ENCODE peak calls at places on chromosomes 6 and 20, in eight cellular contexts. One of them, this sample, is unnamed. For H3K4me1 and H3K27me3, the result is how much of the 10 kb centered on the place peaks cover.

GRCh38 chr20:9409981-9410380 is 104.4 kb upstream of the LAMP5 start:
- DNase-seq in fibroblast of lung: peak
- DNase-seq in mammary epithelial cell: peak
- DNase-seq in GM23248: peak
- DNase-seq in neuronal stem cell: no peak
- DNase-seq in MM.1S: no peak
- DNase-seq in SK-N-SH: no peak
- DNase-seq in PC-3: peak
- DNase-seq in this sample: no peak

GRCh38 chr6:20811112-20811746 is 277.0 kb downstream of the CDKAL1 start:
- DNase-seq in PC-3: peak
- DNase-seq in MM.1S: no peak
- DNase-seq in fibroblast of lung: peak
- DNase-seq in neuronal stem cell: peak
- DNase-seq in mammary epithelial cell: peak
- DNase-seq in GM23248: peak
- DNase-seq in SK-N-SH: no peak
- DNase-seq in this sample: peak

GRCh38 chr20:25061821-25062530 is 4.0 kb upstream of the ACSS1 start:
- DNase-seq in fibroblast of lung: no peak
- DNase-seq in PC-3: no peak
- DNase-seq in GM23248: no peak
- DNase-seq in mammary epithelial cell: no peak
- DNase-seq in SK-N-SH: no peak
- DNase-seq in neuronal stem cell: no peak
- DNase-seq in MM.1S: no peak
- DNase-seq in this sample: no peak

GRCh38 chr20:41011551-41012067 is 17.0 kb upstream of the TOP1 start:
- DNase-seq in neuronal stem cell: no peak
- DNase-seq in MM.1S: peak
- DNase-seq in fibroblast of lung: no peak
- DNase-seq in GM23248: no peak
- DNase-seq in SK-N-SH: no peak
- DNase-seq in mammary epithelial cell: no peak
- DNase-seq in PC-3: no peak
- DNase-seq in this sample: no peak

GRCh38 chr20:9038791-9039190 is 30.1 kb upstream of the PLCB4 start:
- DNase-seq in PC-3: no peak
- DNase-seq in GM23248: peak
- DNase-seq in fibroblast of lung: peak
- DNase-seq in mammary epithelial cell: no peak
- DNase-seq in neuronal stem cell: no peak
- DNase-seq in SK-N-SH: no peak
- DNase-seq in MM.1S: no peak
- DNase-seq in this sample: no peak

GRCh38 chr6:14252271-14252850 is 134.8 kb downstream of the CD83 start:
- DNase-seq in mammary epithelial cell: no peak
- DNase-seq in MM.1S: no peak
- DNase-seq in GM23248: no peak
- DNase-seq in PC-3: no peak
- DNase-seq in neuronal stem cell: no peak
- DNase-seq in SK-N-SH: no peak
- DNase-seq in fibroblast of lung: no peak
- DNase-seq in this sample: no peak

GRCh38 chr6:108113557-108114519 is 39.3 kb upstream of the OSTM1 start:
- DNase-seq in GM23248: peak
- DNase-seq in mammary epithelial cell: peak
- DNase-seq in PC-3: peak
- DNase-seq in SK-N-SH: peak
- DNase-seq in fibroblast of lung: peak
- DNase-seq in MM.1S: peak
- DNase-seq in neuronal stem cell: peak
- DNase-seq in this sample: peak

GRCh38 chr6:56524891-56525703 is 117.6 kb downstream of the DST start:
- DNase-seq in PC-3: peak
- DNase-seq in GM23248: peak
- DNase-seq in MM.1S: no peak
- DNase-seq in mammary epithelial cell: peak
- DNase-seq in neuronal stem cell: no peak
- DNase-seq in fibroblast of lung: peak
- DNase-seq in SK-N-SH: no peak
- DNase-seq in this sample: no peak

GRCh38 chr6:53658992-53659391 is 6.6 kb downstream of the KLHL31 start:
- DNase-seq in fibroblast of lung: no peak
- DNase-seq in GM23248: peak
- DNase-seq in neuronal stem cell: no peak
- DNase-seq in mammary epithelial cell: no peak
- DNase-seq in SK-N-SH: no peak
- DNase-seq in PC-3: peak
- DNase-seq in MM.1S: no peak
- DNase-seq in this sample: no peak

GRCh38 chr6:19802656-19803055 is 34.5 kb upstream of the ID4 start:
- DNase-seq in mammary epithelial cell: no peak
- DNase-seq in fibroblast of lung: no peak
- DNase-seq in neuronal stem cell: no peak
- DNase-seq in MM.1S: peak
- DNase-seq in PC-3: no peak
- DNase-seq in SK-N-SH: no peak
- DNase-seq in GM23248: no peak
- DNase-seq in this sample: no peak

GRCh38 chr6:139925894-139926641 is 551.6 kb upstream of the CITED2 start:
- DNase-seq in SK-N-SH: peak
- DNase-seq in MM.1S: no peak
- DNase-seq in mammary epithelial cell: no peak
- DNase-seq in PC-3: no peak
- DNase-seq in neuronal stem cell: no peak
- DNase-seq in fibroblast of lung: peak
- DNase-seq in GM23248: no peak
- DNase-seq in this sample: no peak

GRCh38 chr6:161111256-161111655 is 119.7 kb downstream of the MAP3K4 start:
- DNase-seq in mammary epithelial cell: no peak
- DNase-seq in PC-3: no peak
- DNase-seq in fibroblast of lung: no peak
- DNase-seq in SK-N-SH: no peak
- DNase-seq in MM.1S: no peak
- DNase-seq in GM23248: no peak
- DNase-seq in neuronal stem cell: no peak
- DNase-seq in this sample: no peak

GRCh38 chr20:16518068-16518783 is 55.0 kb downstream of the KIF16B start:
- DNase-seq in PC-3: peak
- DNase-seq in fibroblast of lung: peak
- DNase-seq in GM23248: peak
- DNase-seq in mammary epithelial cell: peak
- DNase-seq in neuronal stem cell: peak
- DNase-seq in SK-N-SH: peak
- DNase-seq in MM.1S: no peak
- DNase-seq in this sample: peak

GRCh38 chr20:43009497-43009896 is 180.2 kb downstream of the PTPRT start:
- DNase-seq in MM.1S: no peak
- DNase-seq in mammary epithelial cell: no peak
- DNase-seq in PC-3: no peak
- DNase-seq in fibroblast of lung: no peak
- DNase-seq in neuronal stem cell: no peak
- DNase-seq in SK-N-SH: no peak
- DNase-seq in GM23248: no peak
- DNase-seq in this sample: no peak

GRCh38 chr20:50415516-50416268 is 94.5 kb upstream of the PTPN1 start:
- DNase-seq in fibroblast of lung: peak
- DNase-seq in SK-N-SH: peak
- DNase-seq in GM23248: peak
- DNase-seq in PC-3: peak
- DNase-seq in neuronal stem cell: no peak
- DNase-seq in mammary epithelial cell: peak
- DNase-seq in MM.1S: no peak
- DNase-seq in this sample: peak

GRCh38 chr6:166684866-166685265 is 57.8 kb upstream of the RPS6KA2 start:
- DNase-seq in SK-N-SH: no peak
- DNase-seq in mammary epithelial cell: no peak
- DNase-seq in neuronal stem cell: no peak
- DNase-seq in PC-3: no peak
- DNase-seq in MM.1S: no peak
- DNase-seq in GM23248: no peak
- DNase-seq in fibroblast of lung: no peak
- DNase-seq in this sample: no peak

GRCh38 chr6:145457556-145457955 is 277.8 kb downstream of the EPM2A start:
- DNase-seq in neuronal stem cell: no peak
- DNase-seq in fibroblast of lung: no peak
- DNase-seq in SK-N-SH: no peak
- DNase-seq in MM.1S: no peak
- DNase-seq in mammary epithelial cell: no peak
- DNase-seq in PC-3: no peak
- DNase-seq in GM23248: no peak
- DNase-seq in this sample: no peak

GRCh38 chr6:113402541-113402940 is 454.6 kb upstream of the MARCKS start:
- DNase-seq in fibroblast of lung: no peak
- DNase-seq in MM.1S: no peak
- DNase-seq in mammary epithelial cell: no peak
- DNase-seq in neuronal stem cell: no peak
- DNase-seq in GM23248: no peak
- DNase-seq in SK-N-SH: no peak
- DNase-seq in PC-3: no peak
- DNase-seq in this sample: no peak

GRCh38 chr6:113405326-113406050 is 451.7 kb upstream of the MARCKS start:
- DNase-seq in SK-N-SH: no peak
- DNase-seq in GM23248: peak
- DNase-seq in PC-3: no peak
- DNase-seq in MM.1S: no peak
- DNase-seq in neuronal stem cell: no peak
- DNase-seq in mammary epithelial cell: no peak
- DNase-seq in fibroblast of lung: peak
- DNase-seq in this sample: no peak

GRCh38 chr6:113397229-113397628 is 459.9 kb upstream of the MARCKS start:
- DNase-seq in neuronal stem cell: no peak
- DNase-seq in SK-N-SH: no peak
- DNase-seq in mammary epithelial cell: no peak
- DNase-seq in fibroblast of lung: no peak
- DNase-seq in MM.1S: no peak
- DNase-seq in PC-3: no peak
- DNase-seq in GM23248: no peak
- DNase-seq in this sample: no peak

GRCh38 chr6:113403966-113404575 is 453.1 kb upstream of the MARCKS start:
- DNase-seq in mammary epithelial cell: no peak
- DNase-seq in SK-N-SH: no peak
- DNase-seq in PC-3: no peak
- DNase-seq in fibroblast of lung: peak
- DNase-seq in neuronal stem cell: no peak
- DNase-seq in MM.1S: no peak
- DNase-seq in GM23248: no peak
- DNase-seq in this sample: no peak

GRCh38 chr6:113401231-113401630 is 455.9 kb upstream of the MARCKS start:
- DNase-seq in neuronal stem cell: no peak
- DNase-seq in PC-3: no peak
- DNase-seq in MM.1S: no peak
- DNase-seq in SK-N-SH: no peak
- DNase-seq in mammary epithelial cell: no peak
- DNase-seq in fibroblast of lung: no peak
- DNase-seq in GM23248: no peak
- DNase-seq in this sample: no peak
- H3K4me1 ChIP-seq in neuronal stem cell: under half
- H3K4me1 ChIP-seq in PC-3: under half
- H3K4me1 ChIP-seq in MM.1S: under half
- H3K4me1 ChIP-seq in SK-N-SH: under half
- H3K4me1 ChIP-seq in mammary epithelial cell: under half
- H3K4me1 ChIP-seq in fibroblast of lung: under half
- H3K4me1 ChIP-seq in GM23248: under half
- H3K4me1 ChIP-seq in this sample: under half

DNA sequence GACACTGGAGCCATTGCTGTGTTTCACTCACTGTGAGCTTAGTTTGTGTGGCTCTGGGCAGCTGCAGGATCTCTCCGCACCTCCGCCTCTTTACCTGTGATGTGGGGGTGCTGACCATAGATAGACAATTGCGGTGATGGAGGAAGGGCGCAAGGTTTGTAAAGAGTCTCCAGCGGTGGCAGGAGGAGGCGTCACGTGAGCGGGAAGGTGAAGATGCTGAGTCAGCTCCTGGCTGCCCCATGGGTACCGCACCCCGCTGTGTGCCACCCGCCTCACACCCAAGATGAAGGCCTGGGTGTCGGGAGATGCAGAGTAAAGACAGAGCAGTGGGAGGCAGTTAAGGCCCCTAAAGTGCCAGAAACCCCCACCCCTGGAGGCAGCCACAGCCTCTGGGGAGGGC is 9.0 kb upstream of the KCNQ2 start:
- DNase-seq in GM23248: no peak
- DNase-seq in SK-N-SH: no peak
- DNase-seq in fibroblast of lung: no peak
- DNase-seq in MM.1S: no peak
- DNase-seq in mammary epithelial cell: no peak
- DNase-seq in neuronal stem cell: no peak
- DNase-seq in PC-3: no peak
- DNase-seq in this sample: no peak
- H3K27me3 ChIP-seq in GM23248: under half
- H3K27me3 ChIP-seq in SK-N-SH: under half
- H3K27me3 ChIP-seq in fibroblast of lung: under half
- H3K27me3 ChIP-seq in MM.1S: half or more
- H3K27me3 ChIP-seq in mammary epithelial cell: under half
- H3K27me3 ChIP-seq in neuronal stem cell: under half
- H3K27me3 ChIP-seq in PC-3: under half
- H3K27me3 ChIP-seq in this sample: under half

GRCh38 chr20:1020614-1021013 is 18.5 kb upstream of the RSPO4 start:
- DNase-seq in PC-3: no peak
- DNase-seq in fibroblast of lung: no peak
- DNase-seq in SK-N-SH: no peak
- DNase-seq in GM23248: no peak
- DNase-seq in neuronal stem cell: no peak
- DNase-seq in mammary epithelial cell: no peak
- DNase-seq in MM.1S: no peak
- DNase-seq in this sample: no peak
- H3K9ac ChIP-seq in PC-3: no peak
- H3K9ac ChIP-seq in fibroblast of lung: no peak
- H3K9ac ChIP-seq in SK-N-SH: no peak
- H3K9ac ChIP-seq in GM23248: no peak
- H3K9ac ChIP-seq in neuronal stem cell: no peak
- H3K9ac ChIP-seq in mammary epithelial cell: no peak
- H3K9ac ChIP-seq in MM.1S: no peak
- H3K9ac ChIP-seq in this sample: no peak

GRCh38 chr6:158798311-158798710 is 20.9 kb downstream of the EZR start:
- DNase-seq in GM23248: no peak
- DNase-seq in MM.1S: no peak
- DNase-seq in neuronal stem cell: no peak
- DNase-seq in SK-N-SH: no peak
- DNase-seq in fibroblast of lung: no peak
- DNase-seq in PC-3: no peak
- DNase-seq in mammary epithelial cell: no peak
- DNase-seq in this sample: peak

GRCh38 chr6:158799051-158799792 is 19.9 kb downstream of the EZR start:
- DNase-seq in MM.1S: no peak
- DNase-seq in PC-3: peak
- DNase-seq in neuronal stem cell: no peak
- DNase-seq in fibroblast of lung: peak
- DNase-seq in SK-N-SH: peak
- DNase-seq in GM23248: peak
- DNase-seq in mammary epithelial cell: no peak
- DNase-seq in this sample: peak

GRCh38 chr6:158797331-158798202 is 21.6 kb downstream of the EZR start:
- DNase-seq in mammary epithelial cell: peak
- DNase-seq in SK-N-SH: no peak
- DNase-seq in GM23248: peak
- DNase-seq in MM.1S: no peak
- DNase-seq in fibroblast of lung: peak
- DNase-seq in neuronal stem cell: no peak
- DNase-seq in PC-3: no peak
- DNase-seq in this sample: peak

GRCh38 chr6:158795516-158795915 is 23.7 kb downstream of the EZR start:
- DNase-seq in SK-N-SH: no peak
- DNase-seq in mammary epithelial cell: no peak
- DNase-seq in GM23248: no peak
- DNase-seq in fibroblast of lung: no peak
- DNase-seq in PC-3: no peak
- DNase-seq in neuronal stem cell: no peak
- DNase-seq in MM.1S: no peak
- DNase-seq in this sample: no peak

GRCh38 chr6:158796353-158796752 is 22.8 kb downstream of the EZR start:
- DNase-seq in fibroblast of lung: no peak
- DNase-seq in MM.1S: no peak
- DNase-seq in GM23248: no peak
- DNase-seq in SK-N-SH: no peak
- DNase-seq in PC-3: no peak
- DNase-seq in neuronal stem cell: no peak
- DNase-seq in mammary epithelial cell: no peak
- DNase-seq in this sample: peak
- H3K4me1 ChIP-seq in fibroblast of lung: under half
- H3K4me1 ChIP-seq in MM.1S: under half
- H3K4me1 ChIP-seq in GM23248: under half
- H3K4me1 ChIP-seq in SK-N-SH: under half
- H3K4me1 ChIP-seq in PC-3: under half
- H3K4me1 ChIP-seq in neuronal stem cell: under half
- H3K4me1 ChIP-seq in mammary epithelial cell: under half
- H3K4me1 ChIP-seq in this sample: under half

This sample was measured in endodermal cell.